ENCODE peak calls at places on chromosomes 4 and X, in nine cellular contexts. O, G, D, J, N, A, F, C and V are unnamed samples.

GRCh38 chr4:188295899-188296298 is 156.7 kb downstream of the TRIML1 start:
- DNase-seq in G (no peak), C (no peak), F (no peak), N (no peak), O (peak), D (no peak), J (no peak), A (no peak), V (no peak)

GRCh38 chr4:108080752-108081151 is 88.0 kb downstream of the LEF1 start:
- DNase-seq in C (no peak), D (no peak), N (peak), O (no peak), G (no peak), F (no peak), A (no peak), J (no peak), V (no peak)

GRCh38 chr4:7694256-7694775 is 245.3 kb downstream of the AFAP1 start:
- DNase-seq in D (no peak), F (no peak), O (no peak), J (no peak), A (no peak), N (no peak), C (no peak), G (no peak), V (no peak)

GRCh38 chrX:153032397-153033118 is 23.7 kb upstream of the PNMA3 start:
- DNase-seq in A (no peak), J (peak), F (peak), N (peak), C (peak), O (peak), D (peak), G (peak), V (peak)

GRCh38 chrX:134377537-134377936 is 82.4 kb upstream of the HPRT1 start:
- DNase-seq in A (no peak), F (no peak), G (peak), D (no peak), O (no peak), J (no peak), N (peak), C (peak), V (no peak)

GRCh38 chr4:8939887-8940742 is 68.5 kb upstream of the HMX1 start:
- DNase-seq in D (no peak), O (no peak), G (no peak), A (no peak), C (no peak), F (no peak), N (no peak), J (peak), V (no peak)

GRCh38 chr4:68872442-68873217 is 56.8 kb downstream of the UGT2B10 start:
- DNase-seq in D (no peak), O (no peak), A (no peak), N (no peak), G (no peak), F (no peak), J (no peak), C (no peak), V (no peak)

GRCh38 chr4:1793940-1794808 is 1.1 kb downstream of the FGFR3 start:
- DNase-seq in A (no peak), N (no peak), G (no peak), J (peak), O (no peak), C (peak), D (no peak), F (no peak), V (no peak)

GRCh38 chrX:129641941-129642340 is 12.8 kb downstream of the APLN start:
- DNase-seq in D (no peak), N (no peak), J (no peak), O (no peak), A (no peak), F (no peak), G (no peak), C (no peak), V (no peak)

GRCh38 chr4:167117273-167117672 is 117.0 kb downstream of the SPOCK3 start:
- DNase-seq in D (no peak), G (no peak), C (no peak), N (no peak), J (no peak), A (no peak), F (no peak), O (no peak), V (no peak)